ENCODE peak calls at places on chromosomes 4 and X, in ten cellular contexts. E is GM23338, H is H1, G is mesothelial cell of epicardium, N is heart right ventricle, T is sigmoid colon, A is ovary, B is breast epithelium, S is HepG2, Y is left lung. P is an unnamed sample.

GRCh38 chrX:67524950-67525691 is 18.7 kb upstream of the AR start:
- DNase-seq in E (no peak), H (no peak), G (no peak), N (no peak), T (no peak), A (no peak), B (no peak), S (no peak), Y (no peak), P (no peak)

GRCh38 chr4:79913581-79913980 is 159.4 kb downstream of the ANTXR2 start:
- DNase-seq in E (no peak), H (no peak), G (no peak), N (no peak), T (no peak), A (no peak), B (no peak), S (no peak), Y (no peak), P (no peak)

GRCh38 chr4:94561249-94562024 is 109.7 kb downstream of the PDLIM5 start:
- DNase-seq in E (no peak), H (no peak), G (no peak), N (no peak), T (no peak), A (no peak), B (no peak), S (no peak), Y (no peak), P (no peak)

GRCh38 chrX:100685284-100685996 is 41.4 kb downstream of the SRPX2 start:
- DNase-seq in E (peak), H (peak), G (no peak), N (peak), T (peak), A (peak), B (peak), S (peak), Y (no peak), P (no peak)

GRCh38 chrX:71052721-71053120 is 15.4 kb downstream of the SNX12 start:
- DNase-seq in E (peak), H (no peak), G (no peak), N (no peak), T (no peak), A (no peak), B (no peak), S (no peak), Y (no peak), P (no peak)

GRCh38 chrX:115948018-115948923 is 222.3 kb upstream of the AGTR2 start:
- DNase-seq in E (peak), H (no peak), G (no peak), N (no peak), T (no peak), A (no peak), B (no peak), S (peak), Y (no peak), P (no peak)

GRCh38 chrX:10525381-10525780 is 95.0 kb downstream of the MID1 start:
- DNase-seq in E (no peak), H (no peak), G (no peak), N (no peak), T (no peak), A (no peak), B (no peak), S (no peak), Y (no peak), P (no peak)

GRCh38 chr4:34250562-34250961 is 1993.8 kb downstream of the ARAP2 start:
- DNase-seq in E (no peak), H (no peak), G (no peak), N (no peak), T (no peak), A (no peak), B (no peak), S (no peak), Y (no peak), P (no peak)

GRCh38 chr4:67580577-67580976 is 22.1 kb downstream of the STAP1 start:
- DNase-seq in E (no peak), H (no peak), G (no peak), N (no peak), T (no peak), A (no peak), B (no peak), S (no peak), Y (no peak), P (no peak)

GRCh38 chr4:94798808-94799207 is 41.1 kb downstream of the BMPR1B start:
- DNase-seq in E (no peak), H (no peak), G (no peak), N (no peak), T (no peak), A (no peak), B (no peak), S (no peak), Y (no peak), P (no peak)

GRCh38 chrX:22345884-22346283 is 73.2 kb downstream of the CBLL2 start:
- DNase-seq in E (no peak), H (no peak), G (no peak), N (no peak), T (no peak), A (no peak), B (no peak), S (no peak), Y (no peak), P (no peak)

GRCh38 chr4:85522836-85523235 is 47.9 kb downstream of the ARHGAP24 start:
- DNase-seq in E (no peak), H (no peak), G (no peak), N (no peak), T (no peak), A (no peak), B (no peak), S (no peak), Y (no peak), P (no peak)
- TF ChIP-seq CTCF in E (no peak), H (no peak), G (no peak), N (no peak), T (no peak), A (no peak), B (no peak), S (no peak), Y (no peak), P (no peak)

GRCh38 chrX:135632353-135632752 is 81.1 kb upstream of the CT45A1 start:
- DNase-seq in E (no peak), H (no peak), G (no peak), N (no peak), T (no peak), A (no peak), B (no peak), S (no peak), Y (no peak), P (no peak)
- TF ChIP-seq CTCF in E (no peak), H (no peak), G (no peak), N (no peak), T (no peak), A (no peak), B (no peak), S (no peak), Y (no peak), P (no peak)

GRCh38 chr4:159298502-159298901 is 195.6 kb downstream of the RAPGEF2 start:
- DNase-seq in E (no peak), H (no peak), G (no peak), N (no peak), T (no peak), A (no peak), B (no peak), S (no peak), Y (no peak), P (no peak)
- TF ChIP-seq CTCF in E (no peak), H (no peak), G (no peak), N (no peak), T (no peak), A (no peak), B (no peak), S (no peak), Y (no peak), P (no peak)

DNA sequence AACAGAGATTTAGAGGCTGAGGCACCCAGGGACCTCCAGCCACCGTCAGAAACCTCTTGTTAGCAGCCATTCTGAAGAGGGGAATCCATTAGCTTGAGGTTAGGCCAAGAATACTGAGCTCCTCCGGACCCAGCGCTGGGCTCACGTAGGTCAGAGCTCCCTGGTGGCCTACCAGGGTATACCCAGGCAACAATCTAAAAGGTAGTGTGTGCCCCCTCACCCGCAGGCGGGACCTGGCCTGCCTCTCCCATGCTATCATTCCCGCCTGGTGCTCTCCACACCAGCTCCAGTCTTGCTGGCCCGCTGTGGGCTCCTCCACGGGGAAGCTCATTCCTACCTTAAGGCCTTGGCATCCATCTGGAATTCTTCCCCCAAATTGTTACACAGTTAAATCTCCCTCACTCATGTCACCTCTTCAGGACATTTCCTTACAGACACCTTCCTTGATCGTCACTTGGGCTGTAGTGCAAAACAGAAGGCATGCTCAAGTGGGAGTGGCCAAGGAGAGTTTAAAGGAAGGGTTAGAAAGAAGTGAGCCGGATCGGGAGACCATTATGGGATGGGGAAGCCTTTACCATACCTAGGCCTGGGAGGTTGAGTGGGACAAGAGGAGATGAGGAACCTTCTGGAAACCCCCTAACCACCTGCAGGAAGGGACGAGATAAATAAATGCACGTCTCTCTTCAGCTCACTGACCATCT is 102.5 kb downstream of the UCHL1 start:
- DNase-seq in E (peak), H (peak), G (no peak), N (no peak), T (no peak), A (peak), B (no peak), S (no peak), Y (no peak), P (no peak)
- TF ChIP-seq CTCF in E (peak), H (peak), G (no peak), N (no peak), T (no peak), A (no peak), B (no peak), S (no peak), Y (no peak), P (peak)

GRCh38 chr4:118798658-118799057 is 37.3 kb downstream of the SEC24D start:
- DNase-seq in E (peak), H (no peak), G (no peak), N (no peak), T (no peak), A (no peak), B (no peak), S (no peak), Y (no peak), P (no peak)
- TF ChIP-seq CTCF in E (peak), H (peak), G (no peak), N (no peak), T (no peak), A (no peak), B (no peak), S (no peak), Y (no peak), P (peak)

DNA sequence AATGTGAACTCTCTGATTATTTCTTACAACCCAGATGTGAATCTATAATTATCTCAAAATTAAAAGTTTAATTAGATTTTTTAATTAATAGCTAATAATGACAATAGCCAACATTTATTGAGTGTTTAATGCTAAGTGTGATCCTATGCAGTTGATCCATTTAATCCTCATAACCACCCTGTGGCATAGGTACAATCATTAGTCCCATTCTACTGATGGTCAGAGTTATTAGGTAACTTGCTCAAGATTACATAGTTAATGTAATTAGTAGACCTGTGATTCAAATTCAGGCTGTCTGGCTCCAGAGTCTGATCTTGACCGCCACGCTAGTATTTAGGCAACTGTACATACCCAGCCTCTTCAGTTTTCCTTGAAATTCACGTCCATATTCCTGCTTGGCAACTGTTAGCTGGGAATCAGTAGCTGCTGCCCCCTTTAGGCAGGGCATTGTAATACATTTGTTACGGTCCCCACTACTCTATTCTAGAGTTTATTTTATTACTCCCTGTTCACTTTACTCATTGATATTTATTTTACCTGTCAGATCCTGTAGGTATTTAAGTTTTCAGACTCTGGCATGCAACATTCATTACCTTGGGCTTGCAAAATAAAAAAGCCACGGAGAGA is 20.6 kb upstream of the TEC start:
- DNase-seq in E (peak), H (no peak), G (no peak), N (no peak), T (no peak), A (no peak), B (no peak), S (peak), Y (no peak), P (no peak)
- TF ChIP-seq CTCF in E (peak), H (peak), G (peak), N (peak), T (no peak), A (no peak), B (no peak), S (peak), Y (peak), P (peak)

GRCh38 chrX:83469551-83469950 is 38.5 kb upstream of the POU3F4 start:
- DNase-seq in E (peak), H (no peak), G (no peak), N (no peak), T (no peak), A (no peak), B (no peak), S (peak), Y (no peak), P (no peak)
- TF ChIP-seq CTCF in E (peak), H (peak), G (peak), N (no peak), T (no peak), A (no peak), B (no peak), S (peak), Y (no peak), P (peak)

GRCh38 chr4:110484029-110484428 is 8.1 kb downstream of the ENPEP start:
- DNase-seq in E (no peak), H (no peak), G (no peak), N (no peak), T (no peak), A (no peak), B (no peak), S (no peak), Y (no peak), P (no peak)

GRCh38 chr4:110480741-110481271 is 4.9 kb downstream of the ENPEP start:
- DNase-seq in E (peak), H (no peak), G (no peak), N (no peak), T (no peak), A (no peak), B (no peak), S (no peak), Y (no peak), P (no peak)

GRCh38 chr4:110483516-110483915 is 7.6 kb downstream of the ENPEP start:
- DNase-seq in E (no peak), H (no peak), G (no peak), N (no peak), T (no peak), A (no peak), B (no peak), S (no peak), Y (no peak), P (no peak)

GRCh38 chr4:110477836-110478235 is 1.9 kb downstream of the ENPEP start:
- DNase-seq in E (no peak), H (no peak), G (no peak), N (no peak), T (no peak), A (no peak), B (no peak), S (no peak), Y (no peak), P (no peak)

DNA sequence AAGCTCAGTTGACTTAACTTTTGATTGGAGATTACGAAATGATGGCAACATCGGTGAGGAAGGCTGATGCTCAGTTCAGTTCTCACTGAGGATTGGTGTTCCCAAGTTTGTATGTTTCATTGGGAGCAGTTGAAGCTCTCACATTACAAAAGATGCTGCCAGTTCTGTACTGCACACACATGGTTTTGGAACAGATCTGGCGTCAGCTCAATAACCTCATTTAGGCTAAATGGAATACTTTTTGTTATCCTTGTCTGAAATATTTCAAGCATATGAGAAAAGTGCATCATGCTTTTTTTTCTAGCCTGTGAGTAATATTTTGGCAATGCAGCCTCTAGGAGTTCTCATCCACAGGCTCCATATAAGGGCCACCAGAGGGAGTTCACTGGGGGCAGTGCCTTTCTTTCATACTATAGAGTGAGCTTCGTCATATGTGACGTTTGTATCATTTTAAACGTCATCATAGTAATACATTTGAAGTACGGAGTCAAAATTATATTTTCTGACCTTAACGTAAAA is 4.1 kb downstream of the ENPEP start:
- DNase-seq in E (peak), H (no peak), G (no peak), N (peak), T (no peak), A (no peak), B (no peak), S (no peak), Y (no peak), P (no peak)
- TF ChIP-seq CTCF in E (peak), H (peak), G (no peak), N (no peak), T (no peak), A (no peak), B (no peak), S (no peak), Y (no peak), P (peak)

DNA sequence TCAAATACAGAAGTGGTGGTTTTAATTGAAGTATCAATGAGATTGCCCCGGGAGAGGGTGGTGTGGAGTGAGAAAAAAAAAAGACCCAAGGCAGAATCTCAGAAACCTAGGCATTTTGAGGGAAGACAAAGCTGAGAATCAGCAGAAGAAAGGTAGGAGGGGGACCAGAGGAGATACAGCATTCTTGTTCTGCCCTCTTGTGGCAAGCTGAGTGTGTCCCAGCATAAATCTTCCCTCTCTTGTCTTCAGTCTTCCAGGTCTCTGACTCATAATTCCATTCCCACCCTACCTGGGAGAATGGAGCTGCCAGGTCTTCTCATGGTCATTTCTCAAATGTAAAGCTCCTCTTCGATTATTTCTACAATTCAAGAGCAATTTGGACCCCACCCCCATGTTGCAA is 32.7 kb upstream of the MAGED1 start:
- DNase-seq in E (peak), H (no peak), G (no peak), N (peak), T (no peak), A (no peak), B (no peak), S (peak), Y (no peak), P (no peak)
- TF ChIP-seq CTCF in E (peak), H (peak), G (peak), N (no peak), T (no peak), A (no peak), B (peak), S (peak), Y (no peak), P (peak)

P was measured in chondrocyte.